ENCODE peak calls at places on chromosomes 7 and 10, in six cellular contexts. W is Kasumi-1, T is posterior vena cava, F is SW480, P is mesenchymal stem cell, C is stomach. H is an unnamed sample.

GRCh38 chr10:78802866-78803265 is 265.9 kb upstream of the ZMIZ1 start:
- DNase-seq in W (no peak), T (peak), F (no peak), P (peak), C (no peak), H (peak)

GRCh38 chr10:17756557-17757208 is 4.7 kb downstream of the TMEM236 start:
- DNase-seq in W (no peak), T (no peak), F (peak), P (peak), C (peak), H (no peak)

GRCh38 chr10:121288011-121288410 is 310.2 kb downstream of the FGFR2 start:
- DNase-seq in W (no peak), T (no peak), F (no peak), P (no peak), C (no peak), H (no peak)

GRCh38 chr10:34045571-34046190 is 711.2 kb upstream of the NRP1 start:
- DNase-seq in W (no peak), T (no peak), F (no peak), P (peak), C (no peak), H (no peak)

GRCh38 chr7:149753370-149754233 is 19.8 kb downstream of the ZNF467 start:
- DNase-seq in W (no peak), T (no peak), F (peak), P (peak), C (peak), H (peak)

GRCh38 chr7:112422842-112423496 is 27.3 kb upstream of the IFRD1 start:
- DNase-seq in W (peak), T (peak), F (peak), P (peak), C (peak), H (no peak)

GRCh38 chr7:26399309-26399610 is 107.6 kb downstream of the SNX10 start:
- DNase-seq in W (no peak), T (no peak), F (peak), P (no peak), C (peak), H (peak)

GRCh38 chr10:91525939-91526712 is 106.7 kb downstream of the PPP1R3C start:
- DNase-seq in W (no peak), T (no peak), F (no peak), P (no peak), C (no peak), H (no peak)

GRCh38 chr10:116287906-116288501 is 15.0 kb upstream of the GFRA1 start:
- DNase-seq in W (peak), T (no peak), F (peak), P (peak), C (no peak), H (no peak)

GRCh38 chr10:108095932-108096925 is 931.7 kb upstream of the SORCS1 start:
- DNase-seq in W (no peak), T (peak), F (no peak), P (no peak), C (no peak), H (no peak)

GRCh38 chr7:27175626-27176342 is 1.7 kb upstream of the HOXA10 start:
- DNase-seq in W (no peak), T (peak), F (peak), P (no peak), C (no peak), H (no peak)

GRCh38 chr10:71132321-71132810 is 80.0 kb upstream of the UNC5B start:
- DNase-seq in W (no peak), T (no peak), F (no peak), P (no peak), C (no peak), H (no peak)

GRCh38 chr10:125057158-125058001 is 103.0 kb downstream of the CTBP2 start:
- DNase-seq in W (peak), T (peak), F (no peak), P (peak), C (no peak), H (peak)

GRCh38 chr10:121835376-121835775 is 92.5 kb downstream of the ATE1 start:
- DNase-seq in W (no peak), T (no peak), F (no peak), P (no peak), C (no peak), H (no peak)

GRCh38 chr10:56633876-56634452 is 272.9 kb upstream of the ZWINT start:
- DNase-seq in W (no peak), T (no peak), F (no peak), P (no peak), C (no peak), H (no peak)

GRCh38 chr10:103859161-103860141 is 4.1 kb upstream of the SH3PXD2A start:
- DNase-seq in W (peak), T (peak), F (peak), P (peak), C (peak), H (peak)

GRCh38 chr7:94382155-94382554 is 12.5 kb upstream of the COL1A2 start:
- DNase-seq in W (no peak), T (no peak), F (no peak), P (peak), C (no peak), H (no peak)

GRCh38 chr7:19560111-19560883 is 148.5 kb downstream of the POLR1F start:
- DNase-seq in W (no peak), T (no peak), F (no peak), P (peak), C (no peak), H (no peak)

GRCh38 chr7:159060440-159060839 is 84.2 kb downstream of the VIPR2 start:
- DNase-seq in W (no peak), T (no peak), F (no peak), P (no peak), C (no peak), H (no peak)

GRCh38 chr7:103446046-103446520 is at the start of gene SLC26A5:
- DNase-seq in W (no peak), T (no peak), F (peak), P (no peak), C (peak), H (peak)

GRCh38 chr10:128067691-128068397 is 58.4 kb downstream of the MKI67 start:
- DNase-seq in W (no peak), T (no peak), F (no peak), P (no peak), C (no peak), H (no peak)